ENCODE peak calls at places on chromosomes 1 and 21, in four cellular contexts. M, I, B and S are unnamed samples.

GRCh38 chr1:16396591-16396990 is 29.5 kb downstream of the SZRD1 start:
- DNase-seq in M (peak), B (peak), I (no peak), S (peak)

GRCh38 chr1:53895421-53895820 is 1.4 kb downstream of the DIO1 start:
- DNase-seq in I (no peak), B (no peak), M (no peak), S (no peak)

GRCh38 chr21:35559881-35560280 is 500.4 kb downstream of the SETD4 start:
- DNase-seq in M (no peak), B (no peak), I (no peak), S (no peak)

GRCh38 chr1:193131266-193131860 is 9.5 kb downstream of the CDC73 start:
- DNase-seq in B (no peak), M (no peak), I (no peak), S (no peak)

GRCh38 chr1:162605225-162605927 is 26.9 kb upstream of the DDR2 start:
- DNase-seq in M (peak), I (no peak), B (peak), S (peak)

GRCh38 chr1:178818416-178818815 is 52.5 kb downstream of the ANGPTL1 start:
- DNase-seq in M (peak), B (no peak), I (no peak), S (peak)

GRCh38 chr21:31566061-31566460 is 93.4 kb upstream of the SOD1 start:
- DNase-seq in B (no peak), M (no peak), I (no peak), S (no peak)

GRCh38 chr1:116424863-116425262 is 51.8 kb downstream of the ATP1A1 start:
- DNase-seq in B (no peak), I (no peak), M (no peak), S (no peak)

GRCh38 chr1:70034403-70034802 is 171.0 kb downstream of the LRRC40 start:
- DNase-seq in I (no peak), M (peak), B (peak), S (peak)

GRCh38 chr1:179824265-179824664 is 53.3 kb downstream of the TOR1AIP2 start:
- DNase-seq in M (no peak), B (no peak), I (no peak), S (no peak)

GRCh38 chr1:108512239-108513071 is 47.4 kb upstream of the EEIG2 start:
- DNase-seq in M (peak), I (no peak), B (peak), S (no peak)

GRCh38 chr1:173020138-173020742 is 30.5 kb downstream of the TNFSF18 start:
- DNase-seq in I (no peak), B (no peak), M (no peak), S (no peak)

GRCh38 chr21:27315373-27315772 is 348.5 kb upstream of the ADAMTS5 start:
- DNase-seq in B (no peak), M (no peak), I (no peak), S (no peak)

GRCh38 chr1:1435911-1436633 is 582 bp downstream of the VWA1 start:
- DNase-seq in I (peak), M (no peak), B (no peak), S (no peak)

GRCh38 chr1:99943238-99943794 is 26.5 kb upstream of the SLC35A3 start:
- DNase-seq in M (peak), B (no peak), I (no peak), S (no peak)

GRCh38 chr1:229536982-229537381 is 21.5 kb downstream of the ABCB10 start:
- DNase-seq in I (no peak), M (no peak), B (no peak), S (no peak)

GRCh38 chr1:85078903-85079302 is 30.6 kb upstream of the MCOLN3 start:
- DNase-seq in B (peak), I (no peak), M (no peak), S (no peak)

GRCh38 chr1:202811296-202812175 is 782 bp downstream of the PCAT6 start:
- DNase-seq in I (no peak), B (no peak), M (no peak), S (no peak)

GRCh38 chr1:202599669-202600431 is 110.4 kb downstream of the SYT2 start:
- DNase-seq in I (no peak), M (peak), B (peak), S (peak)

GRCh38 chr1:86779308-86780191 is 75.2 kb downstream of the SH3GLB1 start:
- DNase-seq in B (peak), M (no peak), I (no peak), S (no peak)

GRCh38 chr1:245467804-245468203 is 313.0 kb downstream of the KIF26B start:
- DNase-seq in M (no peak), B (no peak), I (no peak), S (no peak)

GRCh38 chr1:147079400-147080012 is 92.8 kb downstream of the PRKAB2 start:
- DNase-seq in B (no peak), M (no peak), I (no peak), S (no peak)

GRCh38 chr1:180173952-180174351 is 19.3 kb downstream of the QSOX1 start:
- DNase-seq in I (peak), M (no peak), B (no peak), S (no peak)

GRCh38 chr1:223706077-223706988 is 6.0 kb upstream of the CAPN2 start:
- DNase-seq in I (no peak), M (peak), B (no peak), S (no peak)

GRCh38 chr1:205319081-205320018 is 2.2 kb downstream of the NUAK2 start:
- DNase-seq in I (peak), B (peak), M (no peak), S (no peak)

GRCh38 chr21:29477347-29477746 is 178.6 kb downstream of the BACH1 start:
- DNase-seq in I (no peak), M (no peak), B (no peak), S (no peak)

GRCh38 chr1:72100766-72101165 is 181.6 kb downstream of the NEGR1 start:
- DNase-seq in I (no peak), M (no peak), B (no peak), S (no peak)

GRCh38 chr1:113657126-113657525 is 102.2 kb downstream of the PHTF1 start:
- DNase-seq in I (no peak), B (no peak), M (no peak), S (no peak)

GRCh38 chr1:53295746-53296722 is 31.8 kb downstream of the LRP8 start:
- DNase-seq in I (no peak), M (no peak), B (no peak), S (no peak)

GRCh38 chr1:119144813-119145212 is 4.4 kb upstream of the WARS2 start:
- DNase-seq in I (no peak), B (no peak), M (no peak), S (no peak)

GRCh38 chr1:223417444-223417843 is 24.2 kb downstream of the CCDC185 start:
- DNase-seq in B (no peak), M (no peak), I (no peak), S (no peak)

GRCh38 chr1:204067935-204068334 is 5.0 kb upstream of the SOX13 start:
- DNase-seq in B (no peak), I (no peak), M (no peak), S (no peak)

GRCh38 chr21:44850208-44850800 is 23.2 kb downstream of the PTTG1IP start:
- DNase-seq in M (no peak), I (no peak), B (no peak), S (no peak)

GRCh38 chr1:201501812-201502510 is 5.0 kb downstream of the CSRP1 start:
- DNase-seq in B (no peak), I (peak), M (no peak), S (no peak)

GRCh38 chr1:22808186-22808845 is 97.7 kb downstream of the EPHB2 start:
- DNase-seq in B (peak), I (no peak), M (peak), S (no peak)

GRCh38 chr1:66527688-66528087 is 6.3 kb upstream of the SGIP1 start:
- DNase-seq in B (no peak), M (peak), I (no peak), S (no peak)

GRCh38 chr1:62321438-62321837 is 2.2 kb upstream of the KANK4 start:
- DNase-seq in I (no peak), B (peak), M (no peak), S (peak)